ENCODE peak calls at places on chromosome 5, in four cellular contexts. One of them, this sample, is unnamed.

GRCh38 chr5:32147959-32148358 is 26.2 kb downstream of the GOLPH3 start:
- ATAC-seq in K562: peak
- ATAC-seq in heart right ventricle: no peak
- ATAC-seq in HepG2: peak
- ATAC-seq in this sample: no peak

GRCh38 chr5:43639566-43639965 is 36.6 kb downstream of the NNT start:
- ATAC-seq in K562: no peak
- ATAC-seq in heart right ventricle: no peak
- ATAC-seq in HepG2: no peak
- ATAC-seq in this sample: no peak

GRCh38 chr5:171415115-171415730 is 4.2 kb upstream of the FGF18 start:
- ATAC-seq in K562: no peak
- ATAC-seq in heart right ventricle: no peak
- ATAC-seq in HepG2: peak
- ATAC-seq in this sample: no peak

GRCh38 chr5:32042571-32042970 is 131.5 kb downstream of the GOLPH3 start:
- ATAC-seq in K562: no peak
- ATAC-seq in heart right ventricle: peak
- ATAC-seq in HepG2: no peak
- ATAC-seq in this sample: peak

GRCh38 chr5:148776780-148777179 is 49.6 kb upstream of the ADRB2 start:
- ATAC-seq in K562: no peak
- ATAC-seq in heart right ventricle: no peak
- ATAC-seq in HepG2: no peak
- ATAC-seq in this sample: no peak

GRCh38 chr5:171624396-171624795 is 161.2 kb upstream of the SMIM23 start:
- ATAC-seq in K562: no peak
- ATAC-seq in heart right ventricle: no peak
- ATAC-seq in HepG2: peak
- ATAC-seq in this sample: no peak

GRCh38 chr5:112933651-112934365 is 11.8 kb upstream of the REEP5 start:
- ATAC-seq in K562: no peak
- ATAC-seq in heart right ventricle: no peak
- ATAC-seq in HepG2: no peak
- ATAC-seq in this sample: peak

GRCh38 chr5:14745753-14746152 is 81.2 kb downstream of the OTULIN start:
- ATAC-seq in K562: no peak
- ATAC-seq in heart right ventricle: no peak
- ATAC-seq in HepG2: no peak
- ATAC-seq in this sample: no peak

GRCh38 chr5:56769875-56770604 is 45.3 kb upstream of the MAP3K1 start:
- ATAC-seq in K562: no peak
- ATAC-seq in heart right ventricle: no peak
- ATAC-seq in HepG2: no peak
- ATAC-seq in this sample: no peak

GRCh38 chr5:54045077-54045792 is 265.1 kb downstream of the ARL15 start:
- ATAC-seq in K562: no peak
- ATAC-seq in heart right ventricle: peak
- ATAC-seq in HepG2: no peak
- ATAC-seq in this sample: no peak

GRCh38 chr5:146475190-146475801 is 28.2 kb downstream of the TCERG1 start:
- ATAC-seq in K562: peak
- ATAC-seq in heart right ventricle: no peak
- ATAC-seq in HepG2: peak
- ATAC-seq in this sample: no peak

GRCh38 chr5:148979104-148979723 is 83.6 kb downstream of the SH3TC2 start:
- ATAC-seq in K562: no peak
- ATAC-seq in heart right ventricle: peak
- ATAC-seq in HepG2: no peak
- ATAC-seq in this sample: peak

GRCh38 chr5:31273631-31274378 is 80.3 kb downstream of the CDH6 start:
- ATAC-seq in K562: no peak
- ATAC-seq in heart right ventricle: no peak
- ATAC-seq in HepG2: no peak
- ATAC-seq in this sample: no peak

GRCh38 chr5:99586878-99587277 is 658.1 kb upstream of the CHD1 start:
- ATAC-seq in K562: no peak
- ATAC-seq in heart right ventricle: no peak
- ATAC-seq in HepG2: no peak
- ATAC-seq in this sample: no peak

GRCh38 chr5:80439213-80439612 is 31.3 kb downstream of the ZFYVE16 start:
- ATAC-seq in K562: no peak
- ATAC-seq in heart right ventricle: no peak
- ATAC-seq in HepG2: no peak
- ATAC-seq in this sample: no peak

GRCh38 chr5:143311428-143311827 is 92.1 kb downstream of the NR3C1 start:
- ATAC-seq in K562: no peak
- ATAC-seq in heart right ventricle: no peak
- ATAC-seq in HepG2: no peak
- ATAC-seq in this sample: no peak

DNA sequence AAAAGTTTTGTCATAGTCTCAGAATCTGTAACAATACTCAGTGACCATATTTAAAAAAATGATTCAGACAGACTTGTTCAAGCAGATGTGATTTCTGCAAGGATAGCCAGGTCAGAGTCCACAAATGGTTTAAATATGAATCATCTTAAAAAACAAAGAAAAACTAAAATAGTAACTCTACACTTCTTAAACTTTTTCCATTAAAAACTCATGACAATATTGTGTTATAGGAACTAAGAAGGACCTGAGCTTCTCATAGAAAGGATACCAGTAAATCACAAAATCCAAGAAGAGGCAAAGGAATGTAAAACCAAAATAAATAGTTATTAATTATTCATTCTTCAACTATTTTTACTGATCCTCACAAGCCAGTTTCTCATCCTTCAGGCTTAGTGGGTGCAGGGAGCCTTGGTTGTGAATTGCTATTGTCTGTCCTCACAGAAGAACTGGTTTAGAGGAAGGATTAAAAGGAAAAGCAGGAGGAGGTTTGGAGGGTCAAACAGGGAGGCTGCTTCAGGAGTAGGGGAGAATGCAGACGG is 110.5 kb downstream of the CCDC192 start:
- ATAC-seq in K562: no peak
- ATAC-seq in heart right ventricle: no peak
- ATAC-seq in HepG2: no peak
- ATAC-seq in this sample: no peak
- H3K27ac ChIP-seq in K562: no peak
- H3K27ac ChIP-seq in heart right ventricle: no peak
- H3K27ac ChIP-seq in HepG2: no peak
- H3K27ac ChIP-seq in this sample: peak

DNA sequence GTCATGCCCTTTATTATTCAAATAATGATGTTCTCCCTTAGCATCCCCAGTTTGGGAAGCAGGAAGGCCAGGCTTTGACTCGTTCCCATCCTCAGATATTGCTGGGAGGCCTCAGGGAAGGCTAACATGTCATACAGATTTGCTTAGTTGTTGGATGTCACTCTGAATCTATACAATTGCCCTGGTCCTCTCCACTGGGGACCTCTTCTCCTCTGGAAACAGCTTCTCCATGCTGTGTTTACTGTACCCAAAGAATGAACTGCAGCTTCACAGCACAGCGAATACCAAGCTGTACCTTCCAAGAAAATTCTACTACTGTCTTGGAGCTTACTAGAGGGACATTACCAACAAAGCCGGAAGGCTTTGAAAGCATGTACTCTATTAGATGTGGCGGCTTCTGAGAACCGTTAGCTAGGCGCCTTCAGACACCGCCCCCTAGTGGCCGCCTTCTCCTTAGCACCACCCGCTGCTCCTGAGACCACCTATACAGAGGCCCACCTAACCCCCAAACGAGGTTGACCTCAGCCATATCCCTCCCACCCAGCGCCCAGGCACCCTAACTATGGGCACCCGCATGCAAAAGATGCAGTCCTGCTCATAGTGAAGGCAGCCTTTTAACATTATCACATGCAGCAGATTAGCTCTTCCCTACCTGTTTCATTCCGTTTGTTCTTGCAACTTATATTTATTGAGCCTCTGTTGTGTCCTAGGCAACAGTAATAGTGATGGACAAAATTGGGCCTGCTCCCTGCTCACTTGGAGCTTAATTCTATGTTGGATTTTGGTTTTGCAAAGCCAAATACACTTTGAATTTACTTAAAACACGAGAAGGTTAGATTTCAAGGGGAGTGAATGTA is 34.9 kb upstream of the FOXI1 start:
- ATAC-seq in K562: peak
- ATAC-seq in heart right ventricle: no peak
- ATAC-seq in HepG2: peak
- ATAC-seq in this sample: no peak
- TF ChIP-seq CTCF in K562: peak
- TF ChIP-seq CTCF in heart right ventricle: peak
- TF ChIP-seq CTCF in HepG2: peak
- TF ChIP-seq CTCF in this sample: peak

DNA sequence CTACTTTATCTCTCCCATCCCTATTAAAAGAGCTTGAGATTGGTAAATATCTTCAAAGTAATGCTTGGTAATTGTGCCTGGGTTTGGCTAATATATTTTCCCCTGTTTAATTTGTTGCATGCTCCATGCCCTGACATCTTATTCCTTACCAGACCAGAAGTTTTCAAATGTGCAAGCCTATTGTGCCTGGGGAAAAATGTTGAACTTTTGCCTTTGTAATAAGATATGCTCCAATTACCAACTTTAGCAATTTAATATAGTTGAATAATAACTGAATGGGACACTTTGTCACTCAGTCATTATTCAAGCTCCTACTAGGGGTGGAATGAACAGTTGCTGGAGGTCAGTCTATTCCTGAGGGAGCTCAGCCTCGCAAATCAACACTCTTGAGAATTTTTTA is 231.6 kb downstream of the PIK3R1 start:
- ATAC-seq in K562: no peak
- ATAC-seq in heart right ventricle: no peak
- ATAC-seq in HepG2: no peak
- ATAC-seq in this sample: no peak
- H3K27ac ChIP-seq in K562: no peak
- H3K27ac ChIP-seq in heart right ventricle: no peak
- H3K27ac ChIP-seq in HepG2: no peak
- H3K27ac ChIP-seq in this sample: no peak

DNA sequence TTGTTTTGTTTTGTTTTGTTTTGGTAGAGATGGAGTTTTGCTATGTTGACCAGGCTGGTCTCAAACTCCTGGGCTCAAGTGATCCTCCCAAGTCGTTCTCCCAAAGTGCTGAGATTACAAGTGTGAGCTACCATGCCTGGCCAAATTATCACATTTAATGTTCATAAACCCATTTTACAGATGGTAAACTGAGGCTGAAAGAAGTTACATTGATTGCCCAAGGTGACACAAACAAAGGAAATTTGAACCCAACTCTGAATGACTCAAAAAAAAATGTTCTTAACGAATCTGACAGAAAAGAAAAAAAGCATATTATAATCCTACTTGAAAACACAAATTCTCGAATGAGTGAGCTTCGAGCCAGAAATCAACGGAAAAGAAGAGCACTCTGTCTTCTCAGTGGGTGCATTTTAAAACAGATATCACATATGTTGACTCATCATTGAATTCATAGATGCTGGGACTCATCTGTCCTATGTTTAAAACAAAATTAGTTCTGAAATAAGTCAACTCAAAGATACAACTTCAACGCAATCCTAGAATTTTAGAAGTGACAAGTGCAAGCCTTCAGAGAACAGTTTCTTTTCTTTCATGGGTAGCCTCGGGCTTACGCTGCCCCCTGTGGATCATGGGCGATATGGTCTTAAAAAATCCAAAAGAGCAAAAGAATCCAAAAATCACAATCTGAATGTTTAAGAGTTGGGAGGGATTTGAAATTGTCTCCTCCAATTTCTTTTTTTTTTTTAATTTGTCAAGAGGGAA is 28.4 kb downstream of the TIMD4 start:
- ATAC-seq in K562: no peak
- ATAC-seq in heart right ventricle: no peak
- ATAC-seq in HepG2: peak
- ATAC-seq in this sample: no peak
- TF ChIP-seq CTCF in K562: no peak
- TF ChIP-seq CTCF in heart right ventricle: peak
- TF ChIP-seq CTCF in HepG2: peak
- TF ChIP-seq CTCF in this sample: peak

GRCh38 chr5:68192679-68193060 is 22.9 kb upstream of the PIK3R1 start:
- ATAC-seq in K562: no peak
- ATAC-seq in heart right ventricle: no peak
- ATAC-seq in HepG2: no peak
- ATAC-seq in this sample: no peak
- H3K27ac ChIP-seq in K562: no peak
- H3K27ac ChIP-seq in heart right ventricle: peak
- H3K27ac ChIP-seq in HepG2: no peak
- H3K27ac ChIP-seq in this sample: no peak

DNA sequence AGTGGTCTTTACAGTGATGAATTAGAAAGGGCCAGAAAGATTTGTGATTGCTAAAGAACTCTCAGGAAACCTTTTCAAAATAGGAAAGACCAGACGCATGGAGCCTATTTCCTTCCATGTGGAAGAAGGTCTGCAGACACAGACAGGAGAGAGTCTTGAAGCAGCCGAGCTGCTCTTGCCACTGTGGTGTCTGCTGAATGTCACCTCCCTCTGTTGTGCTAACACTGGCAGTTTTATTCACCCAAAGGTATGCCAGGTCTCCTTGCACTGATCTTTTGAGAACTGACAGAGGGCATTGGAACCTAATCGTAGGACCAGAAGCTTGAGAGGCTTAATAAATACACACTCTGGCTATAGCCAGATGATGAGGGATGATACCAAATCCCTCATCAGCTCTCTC is 108.7 kb downstream of the SREK1 start:
- ATAC-seq in K562: no peak
- ATAC-seq in heart right ventricle: no peak
- ATAC-seq in HepG2: no peak
- ATAC-seq in this sample: no peak
- TF ChIP-seq CTCF in K562: no peak
- TF ChIP-seq CTCF in heart right ventricle: no peak
- TF ChIP-seq CTCF in HepG2: no peak
- TF ChIP-seq CTCF in this sample: no peak

This sample was measured in gastroesophageal sphincter.